ENCODE peak calls at places on chromosomes 5 and 9, in five cellular contexts. E is IMR-90, P is H1, Y is mesendoderm, O is neuronal stem cell. D is an unnamed sample. For H3K79me1, the result is how much of the 10 kb centered on the place peaks cover.

GRCh38 chr5:102857090-102857818 is 102.1 kb downstream of the PAM start:
- DNase-seq in E (no peak), P (no peak), Y (no peak), O (no peak), D (no peak)

GRCh38 chr9:122370869-122371467 is at the start of gene PTGS1:
- DNase-seq in E (peak), P (no peak), Y (peak), O (no peak), D (no peak)

GRCh38 chr9:695252-695651 is 146.2 kb upstream of the DMRT1 start:
- DNase-seq in E (no peak), P (no peak), Y (no peak), O (no peak), D (no peak)

GRCh38 chr5:58890265-58890664 is 307.4 kb downstream of the RAB3C start:
- DNase-seq in E (no peak), P (no peak), Y (no peak), O (no peak), D (no peak)

GRCh38 chr5:137146402-137146889 is 352.7 kb downstream of the SPOCK1 start:
- DNase-seq in E (peak), P (no peak), Y (peak), O (no peak), D (peak)

GRCh38 chr5:93800988-93801811 is 59.8 kb upstream of the POU5F2 start:
- DNase-seq in E (peak), P (no peak), Y (peak), O (peak), D (peak)

GRCh38 chr5:52668544-52669185 is 119.1 kb upstream of the ITGA1 start:
- DNase-seq in E (no peak), P (no peak), Y (no peak), O (no peak), D (no peak)

GRCh38 chr5:2869471-2869870 is 118.0 kb upstream of the IRX2 start:
- DNase-seq in E (no peak), P (no peak), Y (no peak), O (no peak), D (no peak)

GRCh38 chr5:175288048-175288621 is 155.8 kb downstream of the DRD1 start:
- DNase-seq in E (peak), P (no peak), Y (peak), O (no peak), D (no peak)

GRCh38 chr5:143228597-143229293 is 174.7 kb downstream of the NR3C1 start:
- DNase-seq in E (no peak), P (no peak), Y (no peak), O (no peak), D (no peak)

DNA sequence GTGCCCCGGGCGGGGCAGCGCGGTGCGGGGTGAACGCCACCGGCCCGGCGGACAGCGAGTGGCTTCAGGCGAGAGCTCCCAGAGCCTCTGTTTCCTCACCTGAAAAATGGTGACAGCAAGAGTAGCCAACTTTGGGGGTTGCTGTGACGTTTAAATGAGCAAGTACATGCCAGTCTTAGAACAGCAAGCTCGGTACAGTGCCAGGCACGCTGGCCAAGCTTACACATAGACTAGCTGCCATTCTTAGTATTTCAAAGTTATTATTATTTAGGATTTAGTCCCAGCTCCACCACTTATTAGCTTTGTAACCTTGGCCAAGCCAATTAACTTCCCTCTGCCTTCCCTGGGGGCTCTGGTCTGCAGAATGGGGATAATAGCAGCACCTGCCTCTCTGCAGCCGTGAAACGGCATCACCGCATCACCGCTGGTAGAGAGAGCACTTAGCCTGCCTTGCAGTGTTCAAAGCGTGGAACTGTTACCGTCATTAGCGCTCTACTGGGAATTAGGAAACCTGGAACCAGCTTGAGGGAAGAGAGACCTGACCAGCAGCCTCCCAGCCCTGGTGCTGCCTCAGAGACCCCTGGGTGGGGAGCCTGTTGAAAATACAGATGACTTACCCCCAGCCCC is at the start of gene C9orf50:
- DNase-seq in E (no peak), P (no peak), Y (no peak), O (no peak), D (no peak)
- H3K4me3 ChIP-seq in E (peak), P (peak), Y (peak), O (peak), D (peak)

GRCh38 chr5:65971643-65972042 is 45.3 kb downstream of the ERBIN start:
- DNase-seq in E (no peak), P (no peak), Y (no peak), O (no peak), D (no peak)
- H2BK15ac ChIP-seq in E (no peak), P (no peak), Y (no peak), O (no peak), D (no peak)

GRCh38 chr9:127556871-127557270 is 55.2 kb upstream of the STXBP1 start:
- DNase-seq in E (no peak), P (no peak), Y (no peak), O (no peak), D (no peak)
- H3K79me1 ChIP-seq in E (half or more), P (under half), Y (under half), O (under half), D (under half)

GRCh38 chr5:150640311-150641005 is at the start of gene SYNPO:
- DNase-seq in E (peak), P (no peak), Y (peak), O (no peak), D (peak)
- H3K4me3 ChIP-seq in E (peak), P (no peak), Y (no peak), O (no peak), D (peak)

DNA sequence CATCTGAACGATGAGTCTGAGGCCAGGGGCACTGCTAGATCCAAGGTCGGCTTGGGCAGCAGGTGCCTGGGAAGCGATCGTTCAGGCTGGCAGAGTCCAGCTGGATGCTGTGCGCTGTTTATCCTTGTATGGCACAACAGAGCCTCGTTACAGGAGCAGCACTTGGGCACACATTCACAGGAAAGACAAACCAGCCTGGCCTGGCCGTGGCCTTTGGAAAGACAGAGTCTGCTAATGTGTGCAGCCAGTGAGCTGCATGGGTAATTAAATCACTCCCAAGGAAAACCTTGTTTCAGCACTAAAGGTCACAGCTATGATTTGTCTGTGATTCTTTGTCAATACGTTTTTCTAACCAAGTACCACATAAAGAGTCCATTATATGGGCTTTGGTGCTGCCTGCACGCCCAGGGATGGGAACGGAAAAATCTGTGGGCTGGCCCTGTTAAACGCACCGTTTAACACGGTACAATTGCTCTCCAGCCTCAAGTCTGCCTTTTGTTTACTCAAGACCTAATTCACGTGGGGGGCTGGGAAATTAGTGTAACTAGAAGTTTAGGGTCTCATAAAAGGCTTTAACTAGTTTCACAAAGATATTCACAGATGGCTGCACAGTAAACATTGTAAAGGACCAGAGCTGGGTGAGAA is 509.3 kb downstream of the KDM4C start:
- DNase-seq in E (no peak), P (no peak), Y (no peak), O (peak), D (no peak)
- H2BK15ac ChIP-seq in E (no peak), P (no peak), Y (no peak), O (no peak), D (peak)

GRCh38 chr5:139651502-139651862 is 3.3 kb downstream of the CXXC5 start:
- DNase-seq in E (no peak), P (no peak), Y (no peak), O (no peak), D (peak)
- H3K79me1 ChIP-seq in E (half or more), P (under half), Y (under half), O (under half), D (under half)

DNA sequence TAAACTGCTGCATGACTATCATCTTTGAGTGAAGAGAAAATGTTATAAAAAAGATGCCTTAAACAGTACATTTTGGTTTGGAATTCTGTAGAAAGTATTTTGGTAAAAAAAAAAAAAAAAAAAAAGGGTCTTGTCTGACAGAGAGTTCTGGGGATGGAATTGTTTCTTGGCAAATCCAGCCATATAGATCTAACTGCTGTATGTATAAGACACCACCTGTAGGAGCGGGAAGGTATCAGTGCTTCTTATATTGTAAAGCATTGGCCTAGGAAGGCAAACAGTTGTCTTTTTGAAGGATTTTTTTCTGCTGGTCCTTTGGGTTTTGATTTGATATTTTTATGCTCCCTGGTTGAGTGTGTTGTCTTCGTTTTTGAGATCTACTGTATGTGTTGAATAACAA is 2.8 kb downstream of the PURA start:
- DNase-seq in E (no peak), P (no peak), Y (peak), O (no peak), D (no peak)
- H3K4me3 ChIP-seq in E (no peak), P (no peak), Y (no peak), O (no peak), D (peak)

GRCh38 chr5:124701873-124702272 is 44.6 kb downstream of the ZNF608 start:
- DNase-seq in E (no peak), P (no peak), Y (no peak), O (no peak), D (no peak)

GRCh38 chr5:124698774-124699173 is 47.7 kb downstream of the ZNF608 start:
- DNase-seq in E (peak), P (no peak), Y (no peak), O (no peak), D (peak)

GRCh38 chr5:124700930-124701458 is 45.4 kb downstream of the ZNF608 start:
- DNase-seq in E (no peak), P (no peak), Y (peak), O (no peak), D (no peak)

GRCh38 chr5:124702442-124703024 is 43.9 kb downstream of the ZNF608 start:
- DNase-seq in E (no peak), P (no peak), Y (no peak), O (no peak), D (no peak)

GRCh38 chr5:124700333-124700732 is 46.1 kb downstream of the ZNF608 start:
- DNase-seq in E (no peak), P (no peak), Y (no peak), O (no peak), D (no peak)
- H2BK15ac ChIP-seq in E (no peak), P (peak), Y (no peak), O (no peak), D (no peak)

DNA sequence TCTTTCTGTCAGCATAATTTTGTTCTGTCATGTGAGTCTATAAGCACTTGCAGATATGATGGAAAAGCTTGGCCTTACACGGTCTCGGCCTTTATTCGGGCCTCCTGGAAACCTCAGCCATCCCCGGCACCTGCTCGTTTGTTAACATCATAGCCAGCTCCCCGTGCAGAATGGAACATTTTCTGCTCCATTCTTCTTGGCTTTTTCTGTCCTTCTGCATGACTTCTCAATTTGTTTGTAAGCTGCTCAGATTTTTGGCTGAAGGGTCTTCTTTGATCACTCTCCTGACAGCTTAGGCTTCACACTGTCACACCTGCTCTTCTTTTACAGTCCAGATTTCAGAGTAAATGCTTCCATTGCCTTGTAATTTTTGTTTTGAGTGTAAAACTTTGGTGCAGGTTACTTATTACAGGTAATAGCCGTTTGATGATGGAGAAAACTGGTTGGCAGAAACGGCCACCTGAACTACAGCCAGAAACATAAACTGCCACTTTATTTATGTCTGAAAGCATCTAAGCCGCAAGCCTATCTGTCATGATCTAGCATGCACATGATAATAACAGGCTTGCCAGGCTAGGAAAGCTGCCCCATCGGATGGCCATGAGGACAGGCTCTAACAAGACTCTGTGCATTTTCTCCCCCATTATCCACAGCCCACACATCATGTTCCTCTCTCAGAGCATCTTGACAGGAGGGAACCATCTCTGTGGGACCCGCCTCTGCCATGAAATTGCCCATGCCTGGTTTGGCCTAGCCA is 197.0 kb downstream of the AOPEP start:
- DNase-seq in E (no peak), P (no peak), Y (no peak), O (peak), D (no peak)
- H3K79me1 ChIP-seq in E (under half), P (under half), Y (under half), O (under half), D (under half)

GRCh38 chr5:131262953-131263541 is 806 bp upstream of the CDC42SE2 start:
- DNase-seq in E (no peak), P (no peak), Y (peak), O (no peak), D (no peak)

GRCh38 chr5:131264453-131265200 is 774 bp downstream of the CDC42SE2 start:
- DNase-seq in E (peak), P (peak), Y (peak), O (no peak), D (peak)

GRCh38 chr5:131263648-131264452 is at the start of gene CDC42SE2:
- DNase-seq in E (peak), P (peak), Y (peak), O (peak), D (peak)

GRCh38 chr5:131268758-131269370 is 5.0 kb downstream of the CDC42SE2 start:
- DNase-seq in E (peak), P (no peak), Y (no peak), O (no peak), D (no peak)

GRCh38 chr5:131265318-131265803 is 1.5 kb downstream of the CDC42SE2 start:
- DNase-seq in E (peak), P (no peak), Y (peak), O (no peak), D (peak)
- H3K4me3 ChIP-seq in E (peak), P (peak), Y (no peak), O (no peak), D (peak)